ENCODE peak calls at places on chromosome 5, in five cellular contexts. C is ovary, U is left colon, G is progenitor cell of endocrine pancreas, D is GDM1. R is an unnamed sample.

GRCh38 chr5:158154226-158155005 is 295.5 kb upstream of the CLINT1 start:
- DNase-seq in G (no peak), U (no peak), D (no peak), C (no peak), R (no peak)

GRCh38 chr5:132414634-132415377 is 45.3 kb downstream of the SLC22A5 start:
- DNase-seq in U (no peak), C (no peak), G (no peak), D (no peak), R (no peak)

GRCh38 chr5:95609711-95610110 is 10.2 kb upstream of the GPR150 start:
- DNase-seq in G (no peak), D (no peak), U (no peak), C (no peak), R (no peak)

GRCh38 chr5:156329197-156329611 is 2.2 kb downstream of the SGCD start:
- DNase-seq in U (no peak), G (no peak), C (no peak), D (no peak), R (no peak)

GRCh38 chr5:68661237-68661636 is 432.6 kb upstream of the SLC30A5 start:
- DNase-seq in G (no peak), C (no peak), D (no peak), U (peak), R (peak)

GRCh38 chr5:109865636-109866035 is 175.9 kb downstream of the MAN2A1 start:
- DNase-seq in U (no peak), G (no peak), C (peak), D (no peak), R (no peak)

GRCh38 chr5:317086-317811 is 4.3 kb upstream of the AHRR start:
- DNase-seq in G (peak), U (peak), C (no peak), D (no peak), R (peak)

GRCh38 chr5:174110290-174110689 is 64.8 kb downstream of the NSG2 start:
- DNase-seq in G (no peak), D (no peak), U (no peak), C (no peak), R (no peak)

GRCh38 chr5:37665889-37666288 is 174.0 kb downstream of the GDNF start:
- DNase-seq in C (peak), U (peak), G (no peak), D (no peak), R (no peak)

GRCh38 chr5:43616535-43616934 is 13.6 kb downstream of the NNT start:
- DNase-seq in C (no peak), U (no peak), D (no peak), G (no peak), R (no peak)

GRCh38 chr5:143064207-143064606 is 294.0 kb downstream of the ARHGAP26 start:
- DNase-seq in D (no peak), G (no peak), U (no peak), C (no peak), R (no peak)

GRCh38 chr5:177429248-177430045 is 3.0 kb downstream of the GRK6 start:
- DNase-seq in D (peak), G (no peak), C (no peak), U (peak), R (no peak)

GRCh38 chr5:2334686-2335085 is 416.8 kb downstream of the IRX2 start:
- DNase-seq in G (no peak), C (no peak), U (no peak), D (no peak), R (no peak)

GRCh38 chr5:137887831-137888230 is 1.4 kb upstream of the PKD2L2 start:
- DNase-seq in U (no peak), C (no peak), D (no peak), G (no peak), R (no peak)

GRCh38 chr5:146967646-146968045 is 89.1 kb upstream of the PPP2R2B start:
- DNase-seq in C (no peak), G (no peak), D (no peak), U (no peak), R (no peak)

R was measured in testis.